ENCODE peak calls at places on chromosomes 6 and 20, in ten cellular contexts. J, Z, I, K, N, V, C, O, U and B are unnamed samples.

GRCh38 chr6:137744877-137745276 is 122.2 kb upstream of the TNFAIP3 start:
- DNase-seq in U (no peak), K (no peak), C (no peak), N (no peak), O (no peak), V (no peak), Z (no peak), J (no peak), I (no peak), B (no peak)

GRCh38 chr6:150894935-150895686 is 29.6 kb downstream of the MTHFD1L start:
- DNase-seq in Z (no peak), O (no peak), K (peak; percentile 24), I (no peak), C (peak; percentile 42), U (no peak), N (no peak), J (no peak), V (peak; percentile 25), B (peak; percentile 46)

GRCh38 chr6:41430875-41431274 is 95.5 kb downstream of the NCR2 start:
- DNase-seq in K (no peak), N (peak; percentile 39), U (no peak), V (no peak), C (peak; percentile 22), O (no peak), J (no peak), I (no peak), Z (no peak), B (no peak)

GRCh38 chr6:5522147-5522546 is 260.8 kb downstream of the FARS2 start:
- DNase-seq in N (no peak), O (no peak), J (no peak), Z (no peak), K (no peak), I (no peak), U (no peak), C (no peak), V (no peak), B (no peak)

GRCh38 chr20:62043131-62043914 is 22.4 kb downstream of the TAF4 start:
- DNase-seq in O (no peak), V (peak; percentile 93), C (no peak), N (no peak), I (peak; percentile 84), J (peak; percentile 77), U (peak; percentile 67), Z (peak; percentile 81), K (peak; percentile 15), B (no peak)

GRCh38 chr6:36827261-36828079 is 11.8 kb downstream of the CPNE5 start:
- DNase-seq in N (no peak), J (no peak), V (no peak), C (no peak), O (no peak), Z (peak; percentile 74), I (no peak), K (no peak), U (peak; percentile 47), B (no peak)

GRCh38 chr6:141877275-141877983 is 255.3 kb upstream of the GJE1 start:
- DNase-seq in V (peak; percentile 57), K (no peak), C (no peak), J (no peak), I (no peak), O (no peak), Z (no peak), U (no peak), N (no peak), B (no peak)

GRCh38 chr6:157089851-157090250 is 233.5 kb downstream of the TMEM242 start:
- DNase-seq in J (no peak), Z (no peak), C (no peak), O (no peak), I (no peak), V (no peak), K (no peak), U (no peak), N (no peak), B (no peak)

GRCh38 chr20:41135187-41135887 is 2.0 kb upstream of the PLCG1 start:
- DNase-seq in N (peak; percentile 32), U (peak; percentile 52), O (peak; percentile 60), Z (no peak), I (no peak), K (no peak), V (peak; percentile 70), J (peak; percentile 40), C (peak; percentile 44), B (peak; percentile 50)

GRCh38 chr20:41131594-41132387 is 5.6 kb upstream of the PLCG1 start:
- DNase-seq in J (no peak), V (no peak), N (no peak), Z (no peak), I (no peak), C (no peak), O (peak; percentile 4), K (no peak), U (no peak), B (no peak)

GRCh38 chr20:41134362-41135186 is 2.8 kb upstream of the PLCG1 start:
- DNase-seq in C (no peak), I (no peak), U (no peak), N (no peak), V (peak; percentile 66), O (peak; percentile 3), J (no peak), K (no peak), Z (no peak), B (no peak)

GRCh38 chr20:41135888-41136243 is 1.5 kb upstream of the PLCG1 start:
- DNase-seq in N (no peak), O (peak; percentile 3), C (no peak), Z (no peak), K (no peak), I (no peak), J (no peak), V (no peak), U (no peak), B (no peak)

GRCh38 chr20:41133709-41134361 is 3.5 kb upstream of the PLCG1 start:
- DNase-seq in N (no peak), U (no peak), J (no peak), I (no peak), K (no peak), Z (no peak), C (no peak), V (no peak), O (peak; percentile 9), B (no peak)
- TF ChIP-seq POLR2A in N (no peak), U (no peak), J (no peak), I (no peak), K (no peak), Z (no peak), C (no peak), V (no peak), O (no peak), B (no peak)

GRCh38 chr20:32535953-32536823 is 48.9 kb downstream of the NOL4L start:
- DNase-seq in N (peak; percentile 7), O (peak; percentile 85), I (no peak), J (peak; percentile 51), V (peak; percentile 79), K (no peak), Z (peak; percentile 56), C (peak; percentile 41), U (peak; percentile 51), B (peak; percentile 75)
- TF ChIP-seq POLR2A in N (no peak), O (peak; percentile 15), I (no peak), J (no peak), V (no peak), K (no peak), Z (no peak), C (no peak), U (peak; percentile 45), B (no peak)

GRCh38 chr20:35146299-35146921 is 726 bp downstream of the EDEM2 start:
- DNase-seq in U (no peak), V (peak; percentile 56), Z (peak; percentile 51), N (no peak), J (peak; percentile 32), C (no peak), K (no peak), I (peak; percentile 58), O (no peak), B (peak; percentile 58)

GRCh38 chr20:35146922-35147574 is at the start of gene EDEM2:
- DNase-seq in J (peak; percentile 92), K (peak; percentile 85), Z (peak; percentile 96), V (peak; percentile 98), C (peak; percentile 95), I (peak; percentile 96), U (peak; percentile 94), N (peak; percentile 92), O (peak; percentile 95), B (peak; percentile 96)

GRCh38 chr20:35144694-35145093 is 2.4 kb downstream of the EDEM2 start:
- DNase-seq in J (no peak), V (no peak), C (no peak), U (peak; percentile 43), Z (no peak), O (no peak), N (no peak), K (peak; percentile 33), I (no peak), B (no peak)

DNA sequence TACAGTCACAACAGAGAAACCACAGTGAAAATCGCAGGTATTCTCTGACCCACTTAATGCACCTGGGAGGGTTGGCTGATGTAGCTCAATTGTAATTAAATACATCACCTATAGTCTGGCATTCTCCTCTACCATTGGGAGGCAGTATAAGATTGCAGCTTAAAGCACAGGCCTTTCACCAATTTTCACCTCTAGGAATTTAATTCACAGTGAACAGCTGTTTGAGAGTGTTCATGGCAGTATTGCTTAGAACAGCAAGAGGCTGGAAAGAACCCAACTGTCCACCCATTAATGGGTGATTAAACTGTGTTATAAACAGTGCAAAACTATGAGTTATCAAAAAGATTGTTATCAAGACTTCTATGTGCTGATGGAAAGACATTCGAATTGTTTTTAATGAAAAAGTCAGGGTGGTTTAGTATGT is 2.0 kb downstream of the EDEM2 start:
- DNase-seq in I (no peak), Z (no peak), J (no peak), V (peak; percentile 77), K (no peak), C (peak; percentile 70), N (peak; percentile 47), O (no peak), U (no peak), B (peak; percentile 42)
- TF ChIP-seq POLR2A in I (no peak), Z (no peak), J (no peak), V (no peak), K (no peak), C (no peak), N (no peak), O (no peak), U (no peak), B (no peak)

GRCh38 chr20:50380697-50381040 is 129.5 kb upstream of the PTPN1 start:
- DNase-seq in Z (peak; percentile 76), C (peak; percentile 68), V (peak; percentile 54), J (no peak), N (no peak), I (no peak), O (peak; percentile 59), U (no peak), K (no peak), B (no peak)

GRCh38 chr20:50378170-50379000 is 131.8 kb upstream of the PTPN1 start:
- DNase-seq in N (no peak), U (no peak), J (no peak), I (peak; percentile 44), Z (no peak), C (no peak), O (no peak), K (no peak), V (no peak), B (no peak)

GRCh38 chr20:50379991-50380696 is 130.0 kb upstream of the PTPN1 start:
- DNase-seq in J (no peak), Z (no peak), O (no peak), U (no peak), N (no peak), K (no peak), V (no peak), C (no peak), I (no peak), B (no peak)

GRCh38 chr20:50381053-50381732 is 129.0 kb upstream of the PTPN1 start:
- DNase-seq in I (no peak), O (no peak), V (no peak), Z (no peak), J (no peak), N (no peak), U (no peak), K (no peak), C (no peak), B (no peak)

DNA sequence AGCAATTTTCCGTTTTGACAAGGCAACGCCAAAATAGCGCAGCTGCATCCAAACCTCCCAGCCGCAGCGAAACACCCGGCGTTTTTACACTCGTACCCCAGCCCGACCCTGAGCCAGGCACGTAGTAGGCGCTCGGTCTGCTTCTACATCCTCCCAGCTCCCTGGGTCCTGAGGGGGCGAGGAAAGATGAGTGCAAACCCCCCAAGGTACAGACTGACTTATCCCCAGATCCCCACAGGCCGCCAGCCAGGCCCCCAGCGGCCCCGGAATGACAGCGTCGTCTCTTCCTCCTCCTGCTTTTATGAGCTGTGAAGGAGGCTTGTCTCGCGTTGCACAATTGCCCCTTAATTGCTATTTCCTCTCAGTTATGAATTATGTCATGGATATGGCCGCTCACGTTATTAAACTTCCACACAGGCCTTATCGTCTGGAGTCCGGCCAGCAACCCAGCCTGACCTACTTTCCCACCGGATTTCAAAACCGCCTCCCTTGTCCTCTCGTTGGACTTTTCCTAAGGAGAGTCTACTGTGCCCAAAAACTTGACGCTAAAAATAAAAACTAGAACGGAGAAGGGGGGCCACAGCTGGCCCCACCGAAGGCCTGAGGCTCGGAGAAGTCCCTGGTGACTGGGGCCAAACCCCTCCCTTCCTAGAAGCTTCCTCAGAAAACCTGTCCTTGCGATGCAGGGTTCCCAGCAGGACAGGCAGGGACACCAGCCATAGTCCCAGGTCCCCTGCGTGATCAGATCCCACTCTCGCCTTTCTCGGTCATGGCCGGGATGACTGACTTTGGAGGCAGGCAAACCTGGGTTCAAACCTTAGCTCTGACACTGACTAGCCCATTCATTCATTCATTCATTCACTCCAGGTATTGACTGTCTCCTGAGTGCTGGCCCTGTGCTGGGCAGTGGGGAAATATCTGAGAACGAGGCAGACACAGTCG is 130.9 kb upstream of the PTPN1 start:
- DNase-seq in N (no peak), V (no peak), U (peak; percentile 95), O (peak; percentile 92), Z (peak; percentile 95), C (no peak), I (peak; percentile 86), J (peak; percentile 92), K (peak; percentile 95), B (no peak)
- TF ChIP-seq POLR2A in N (no peak), V (no peak), U (peak; percentile 89), O (peak; percentile 87), Z (peak; percentile 82), C (no peak), I (peak; percentile 79), J (peak; percentile 82), K (peak; percentile 32), B (no peak)